ENCODE peak calls at places on chromosomes 16 and 17, in seven cellular contexts. Z, J, S, Y, H, E and L are unnamed samples.

GRCh38 chr16:2211923-2212347 is 1.3 kb upstream of the BRICD5 start:
- DNase-seq in Z (no peak), J (no peak), S (no peak), Y (no peak), H (no peak), E (no peak), L (no peak)

GRCh38 chr17:63511331-63511730 is 11.8 kb upstream of the KCNH6 start:
- DNase-seq in Z (no peak), J (no peak), S (no peak), Y (no peak), H (no peak), E (no peak), L (no peak)

GRCh38 chr16:52912565-52913173 is 140.0 kb downstream of the CHD9NB start:
- DNase-seq in Z (peak; percentile 80), J (peak; percentile 56), S (peak; percentile 75), Y (no peak), H (no peak), E (no peak), L (peak; percentile 68)

GRCh38 chr17:880074-880870 is 98.1 kb downstream of the MRM3 start:
- DNase-seq in Z (no peak), J (peak; percentile 49), S (peak; percentile 91), Y (no peak), H (no peak), E (no peak), L (peak; percentile 54)

GRCh38 chr16:57672824-57673223 is 4.7 kb downstream of the ADGRG3 start:
- DNase-seq in Z (no peak), J (no peak), S (no peak), Y (no peak), H (no peak), E (no peak), L (no peak)

GRCh38 chr17:59842901-59843652 is 49.7 kb downstream of the TUBD1 start:
- DNase-seq in Z (no peak), J (peak; percentile 99), S (peak; percentile 94), Y (no peak), H (no peak), E (no peak), L (peak; percentile 99)

GRCh38 chr16:89052824-89053724 is 40.6 kb upstream of the ACSF3 start:
- DNase-seq in Z (no peak), J (no peak), S (no peak), Y (no peak), H (no peak), E (no peak), L (no peak)

GRCh38 chr16:12341423-12341822 is 364.9 kb downstream of the SNX29 start:
- DNase-seq in Z (no peak), J (peak; percentile 90), S (peak; percentile 88), Y (no peak), H (no peak), E (no peak), L (peak; percentile 22)

GRCh38 chr17:46770818-46771600 is 47.5 kb downstream of the WNT3 start:
- DNase-seq in Z (peak; percentile 92), J (peak; percentile 75), S (peak; percentile 65), Y (no peak), H (no peak), E (peak; percentile 29), L (no peak)

GRCh38 chr17:71331754-71332153 is 789.1 kb upstream of the SOX9 start:
- DNase-seq in Z (no peak), J (no peak), S (no peak), Y (no peak), H (no peak), E (no peak), L (no peak)

GRCh38 chr17:34389343-34389742 is 26.3 kb upstream of the CCL1 start:
- DNase-seq in Z (no peak), J (no peak), S (no peak), Y (no peak), H (no peak), E (no peak), L (no peak)

GRCh38 chr17:9231449-9232154 is 210.3 kb downstream of the NTN1 start:
- DNase-seq in Z (no peak), J (no peak), S (no peak), Y (no peak), H (no peak), E (no peak), L (no peak)